ENCODE peak calls at places on chromosomes 3 and 15, in seven cellular contexts. U is smooth muscle cell of the brain vasculature; V is globus pallidus; N is activated T-helper 1 cell treated with anti-CD3 and anti-CD28 coated beads, Interleukin-2, amount 50 U/mL, for 16 hours; L is CD8-positive, alpha-beta T cell; C is M059J; Q is naive thymus-derived CD4-positive, alpha-beta T cell. S is an unnamed sample.

GRCh38 chr3:179832333-179832854 is 179.6 kb downstream of the USP13 start:
- DNase-seq in U (no peak), V (no peak), N (no peak), L (no peak), C (no peak), Q (no peak), S (no peak)

GRCh38 chr3:170826047-170826446 is 43.9 kb downstream of the RPL22L1 start:
- DNase-seq in U (no peak), V (no peak), N (no peak), L (no peak), C (no peak), Q (no peak), S (no peak)

GRCh38 chr3:23312866-23313265 is 109.7 kb downstream of the UBE2E2 start:
- DNase-seq in U (no peak), V (no peak), N (no peak), L (no peak), C (no peak), Q (no peak), S (no peak)

GRCh38 chr3:13598201-13598600 is 49.3 kb downstream of the FBLN2 start:
- DNase-seq in U (no peak), V (no peak), N (no peak), L (no peak), C (no peak), Q (no peak), S (no peak)

GRCh38 chr3:141652349-141652748 is 85.7 kb upstream of the RNF7 start:
- DNase-seq in U (no peak), V (no peak), N (no peak), L (no peak), C (no peak), Q (no peak), S (no peak)

GRCh38 chr3:72488736-72489030 is 359.6 kb downstream of the SHQ1 start:
- DNase-seq in U (no peak), V (no peak), N (no peak), L (no peak), C (peak), Q (no peak), S (no peak)

GRCh38 chr15:85831415-85832113 is 36.8 kb upstream of the KLHL25 start:
- DNase-seq in U (peak), V (peak), N (peak), L (no peak), C (peak), Q (peak), S (peak)

GRCh38 chr3:120025520-120025919 is 68.7 kb downstream of the GSK3B start:
- DNase-seq in U (no peak), V (no peak), N (no peak), L (no peak), C (peak), Q (no peak), S (no peak)

GRCh38 chr15:32943691-32944090 is 225.9 kb downstream of the GREM1 start:
- DNase-seq in U (no peak), V (no peak), N (no peak), L (no peak), C (no peak), Q (no peak), S (no peak)

GRCh38 chr15:90946538-90946937 is 8.1 kb upstream of the RCCD1 start:
- DNase-seq in U (no peak), V (no peak), N (no peak), L (no peak), C (no peak), Q (no peak), S (no peak)

GRCh38 chr3:139339219-139339906 is 4.5 kb upstream of the MRPS22 start:
- DNase-seq in U (no peak), V (no peak), N (no peak), L (no peak), C (peak), Q (no peak), S (no peak)

GRCh38 chr3:72390841-72391240 is 457.4 kb downstream of the SHQ1 start:
- DNase-seq in U (no peak), V (no peak), N (no peak), L (no peak), C (no peak), Q (no peak), S (no peak)

GRCh38 chr3:100603449-100603848 is 6.0 kb upstream of the ADGRG7 start:
- DNase-seq in U (peak), V (no peak), N (no peak), L (no peak), C (peak), Q (no peak), S (peak)

GRCh38 chr3:172132159-172132586 is 92.8 kb downstream of the FNDC3B start:
- DNase-seq in U (no peak), V (no peak), N (no peak), L (no peak), C (no peak), Q (no peak), S (no peak)

GRCh38 chr15:47685141-47685870 is 32.0 kb upstream of the SEMA6D start:
- DNase-seq in U (no peak), V (no peak), N (no peak), L (no peak), C (peak), Q (no peak), S (peak)

GRCh38 chr3:149792485-149793270 is at the start of gene ANKUB1:
- DNase-seq in U (no peak), V (no peak), N (no peak), L (no peak), C (peak), Q (no peak), S (no peak)

GRCh38 chr3:177753498-177754155 is 556.3 kb upstream of the TBL1XR1 start:
- DNase-seq in U (no peak), V (no peak), N (no peak), L (no peak), C (peak), Q (no peak), S (no peak)

GRCh38 chr3:184562146-184562861 is 719 bp downstream of the EPHB3 start:
- DNase-seq in U (no peak), V (no peak), N (no peak), L (no peak), C (no peak), Q (no peak), S (no peak)

GRCh38 chr3:11514191-11514770 is 129.4 kb downstream of the VGLL4 start:
- DNase-seq in U (peak), V (no peak), N (no peak), L (no peak), C (peak), Q (no peak), S (peak)